ENCODE peak calls at places on chromosome 20, in ten cellular contexts. I, Z, V, N, Q, W, S, H, M and F are unnamed samples.
A peak's percentile ranks its signal among the peaks of the same experiment; 100 is the strongest.

GRCh38 chr20:2521369-2522305 is 12.9 kb upstream of the ZNF343 start:
- DNase-seq in I (peak; percentile 76), Z (peak; percentile 79), V (peak; percentile 40), N (no peak), Q (no peak), W (peak; percentile 32), S (peak; percentile 72), H (no peak), M (peak; percentile 66), F (no peak)

GRCh38 chr20:3900187-3900604 is 11.0 kb downstream of the PANK2 start:
- DNase-seq in I (peak; percentile 13), Z (no peak), V (no peak), N (no peak), Q (no peak), W (no peak), S (no peak), H (no peak), M (no peak), F (no peak)

GRCh38 chr20:10673831-10674683 is at the start of gene JAG1:
- DNase-seq in I (peak; percentile 97), Z (peak; percentile 95), V (peak; percentile 95), N (peak; percentile 77), Q (peak; percentile 97), W (peak; percentile 93), S (peak; percentile 95), H (peak; percentile 94), M (peak; percentile 47), F (peak; percentile 97)

GRCh38 chr20:59136027-59136426 is 27.6 kb upstream of the ZNF831 start:
- DNase-seq in I (no peak), Z (no peak), V (no peak), N (no peak), Q (no peak), W (no peak), S (no peak), H (no peak), M (no peak), F (no peak)

GRCh38 chr20:37864275-37864674 is 38.7 kb upstream of the VSTM2L start:
- DNase-seq in I (no peak), Z (no peak), V (no peak), N (no peak), Q (no peak), W (no peak), S (no peak), H (no peak), M (no peak), F (no peak)

GRCh38 chr20:57043091-57043490 is 223.3 kb downstream of the BMP7 start:
- DNase-seq in I (no peak), Z (no peak), V (no peak), N (no peak), Q (no peak), W (no peak), S (no peak), H (no peak), M (no peak), F (no peak)

GRCh38 chr20:642398-643174 is 10.4 kb downstream of the SRXN1 start:
- DNase-seq in I (peak; percentile 75), Z (peak; percentile 71), V (no peak), N (no peak), Q (no peak), W (no peak), S (no peak), H (no peak), M (no peak), F (no peak)

GRCh38 chr20:40812415-40813212 is 123.6 kb upstream of the MAFB start:
- DNase-seq in I (no peak), Z (no peak), V (no peak), N (no peak), Q (no peak), W (no peak), S (no peak), H (no peak), M (no peak), F (peak; percentile 44)

GRCh38 chr20:20393207-20393606 is 25.3 kb downstream of the INSM1 start:
- DNase-seq in I (no peak), Z (no peak), V (no peak), N (no peak), Q (no peak), W (no peak), S (no peak), H (no peak), M (no peak), F (no peak)

GRCh38 chr20:38152175-38153010 is 12.7 kb downstream of the TGM2 start:
- DNase-seq in I (peak; percentile 31), Z (peak; percentile 53), V (peak; percentile 56), N (peak; percentile 87), Q (peak; percentile 98), W (peak; percentile 70), S (peak; percentile 94), H (peak; percentile 53), M (no peak), F (no peak)

GRCh38 chr20:4925842-4926530 is 75.3 kb downstream of the SLC23A2 start:
- DNase-seq in I (no peak), Z (no peak), V (peak; percentile 51), N (peak; percentile 44), Q (no peak), W (peak; percentile 72), S (no peak), H (peak; percentile 36), M (no peak), F (no peak)

GRCh38 chr20:1526896-1527295 is 30.6 kb downstream of the SIRPD start:
- DNase-seq in I (no peak), Z (no peak), V (no peak), N (no peak), Q (no peak), W (no peak), S (no peak), H (no peak), M (no peak), F (no peak)

GRCh38 chr20:47677314-47678129 is 107.8 kb downstream of the SULF2 start:
- DNase-seq in I (peak; percentile 86), Z (peak; percentile 78), V (no peak), N (peak; percentile 25), Q (peak; percentile 77), W (peak; percentile 47), S (no peak), H (no peak), M (peak; percentile 69), F (peak; percentile 81)

GRCh38 chr20:34541917-34542316 is 16.6 kb upstream of the MAP1LC3A start:
- DNase-seq in I (no peak), Z (no peak), V (no peak), N (no peak), Q (no peak), W (no peak), S (no peak), H (no peak), M (no peak), F (no peak)

GRCh38 chr20:9377007-9377406 is 137.4 kb upstream of the LAMP5 start:
- DNase-seq in I (no peak), Z (no peak), V (no peak), N (no peak), Q (no peak), W (no peak), S (no peak), H (no peak), M (no peak), F (no peak)
- TF ChIP-seq CTCF in I (no peak), Z (no peak), V (no peak), N (no peak), Q (no peak), W (no peak), S (no peak), H (no peak), M (no peak), F (no peak)

DNA sequence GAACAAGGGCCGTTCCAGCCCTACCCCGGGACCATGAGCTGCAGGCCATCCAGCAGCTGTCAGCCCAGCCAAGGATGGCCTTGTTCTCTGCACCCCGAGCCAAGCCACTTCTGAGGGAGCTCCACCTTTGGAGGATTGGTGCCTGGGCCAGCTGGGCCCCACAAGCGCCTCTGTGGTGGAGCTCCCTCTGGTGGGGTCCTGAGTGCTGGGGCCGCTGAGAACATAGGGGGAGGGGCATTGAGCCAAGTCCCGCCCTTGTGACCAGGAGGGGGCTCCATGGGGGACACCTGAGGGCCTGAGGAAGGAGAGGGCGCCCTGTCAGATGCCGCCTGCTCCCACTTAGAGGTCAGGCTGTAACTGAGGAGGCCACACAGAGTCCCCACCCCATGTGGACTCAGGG is 43.2 kb downstream of the YTHDF1 start:
- DNase-seq in I (peak; percentile 80), Z (no peak), V (no peak), N (no peak), Q (peak; percentile 20), W (no peak), S (no peak), H (no peak), M (no peak), F (no peak)
- TF ChIP-seq CTCF in I (peak; percentile 64), Z (no peak), V (no peak), N (peak; percentile 31), Q (peak; percentile 33), W (no peak), S (no peak), H (no peak), M (no peak), F (no peak)

GRCh38 chr20:49319204-49319809 is 41.5 kb upstream of the ZNFX1 start:
- DNase-seq in I (peak; percentile 18), Z (no peak), V (no peak), N (no peak), Q (no peak), W (no peak), S (no peak), H (no peak), M (no peak), F (no peak)

GRCh38 chr20:49318091-49318429 is 40.2 kb upstream of the ZNFX1 start:
- DNase-seq in I (peak; percentile 42), Z (no peak), V (no peak), N (no peak), Q (no peak), W (no peak), S (no peak), H (no peak), M (no peak), F (no peak)

GRCh38 chr20:49318430-49319203 is 40.8 kb upstream of the ZNFX1 start:
- DNase-seq in I (peak; percentile 65), Z (peak; percentile 59), V (no peak), N (no peak), Q (no peak), W (no peak), S (no peak), H (no peak), M (peak; percentile 65), F (no peak)

GRCh38 chr20:49323622-49324238 is 45.9 kb upstream of the ZNFX1 start:
- DNase-seq in I (peak; percentile 69), Z (no peak), V (peak; percentile 31), N (peak; percentile 19), Q (peak; percentile 58), W (no peak), S (no peak), H (no peak), M (peak; percentile 59), F (no peak)

DNA sequence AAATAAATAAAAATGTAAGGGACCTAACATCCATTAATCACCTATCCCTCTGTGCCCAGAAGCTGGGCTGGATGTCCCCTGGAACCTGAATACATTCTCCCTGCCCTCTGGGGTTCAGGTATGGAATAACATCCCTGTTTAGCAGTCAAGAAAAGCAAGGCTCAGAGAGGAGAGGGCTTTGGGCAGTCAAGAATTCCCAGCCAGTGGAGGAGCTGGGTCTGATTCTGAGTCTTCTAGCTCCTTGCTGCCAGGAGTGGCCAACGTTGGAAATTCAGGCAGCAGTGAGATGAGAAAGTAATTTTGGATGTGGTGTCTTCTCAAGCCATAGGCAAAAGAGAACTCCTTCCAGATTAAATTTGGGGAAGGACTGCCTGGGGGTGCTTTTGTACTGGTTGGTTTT is 42.6 kb upstream of the ZNFX1 start:
- DNase-seq in I (peak; percentile 91), Z (peak; percentile 25), V (no peak), N (no peak), Q (peak; percentile 48), W (no peak), S (no peak), H (no peak), M (no peak), F (no peak)
- TF ChIP-seq CTCF in I (peak; percentile 59), Z (peak; percentile 27), V (no peak), N (no peak), Q (peak; percentile 71), W (no peak), S (peak; percentile 7), H (no peak), M (no peak), F (peak; percentile 57)

GRCh38 chr20:6679086-6679485 is 88.4 kb upstream of the BMP2 start:
- DNase-seq in I (peak; percentile 17), Z (no peak), V (no peak), N (no peak), Q (no peak), W (no peak), S (no peak), H (no peak), M (no peak), F (no peak)
- TF ChIP-seq CTCF in I (no peak), Z (no peak), V (no peak), N (no peak), Q (no peak), W (no peak), S (no peak), H (no peak), M (no peak), F (peak; percentile 27)